ENCODE peak calls at places on chromosome 2, in six cellular contexts. F, O, W, S, R and L are unnamed samples.

GRCh38 chr2:99278793-99279291 is 22.2 kb downstream of the LYG1 start:
- DNase-seq in O (peak), R (no peak), F (no peak), S (no peak), W (no peak), L (peak)

GRCh38 chr2:95007061-95007609 is 18.4 kb upstream of the MAL start:
- DNase-seq in O (no peak), S (peak), F (no peak), R (no peak), W (no peak), L (no peak)

GRCh38 chr2:181807526-181807925 is 84.0 kb upstream of the ITPRID2 start:
- DNase-seq in S (no peak), O (no peak), W (no peak), R (no peak), F (no peak), L (no peak)

GRCh38 chr2:85383850-85384249 is 26.3 kb downstream of the CAPG start:
- DNase-seq in W (no peak), S (no peak), R (no peak), F (no peak), O (no peak), L (no peak)

GRCh38 chr2:109188485-109188868 is 59.5 kb downstream of the SH3RF3 start:
- DNase-seq in W (no peak), S (no peak), O (no peak), R (no peak), F (no peak), L (no peak)

GRCh38 chr2:118693287-118693822 is 154.1 kb downstream of the EN1 start:
- DNase-seq in W (peak), F (no peak), S (no peak), O (no peak), R (no peak), L (no peak)

GRCh38 chr2:157501026-157501425 is 57.1 kb upstream of the CYTIP start:
- DNase-seq in W (no peak), R (no peak), S (no peak), F (no peak), O (no peak), L (no peak)

GRCh38 chr2:38547791-38548190 is 54.9 kb downstream of the HNRNPLL start:
- DNase-seq in F (no peak), S (no peak), R (no peak), W (no peak), O (no peak), L (no peak)

GRCh38 chr2:240595381-240596079 is 9.0 kb downstream of the CAPN10 start:
- DNase-seq in R (peak), O (no peak), S (peak), F (peak), W (no peak), L (no peak)

GRCh38 chr2:53075760-53076159 is 691.8 kb upstream of the CHAC2 start:
- DNase-seq in F (no peak), W (no peak), R (no peak), S (no peak), O (no peak), L (no peak)

GRCh38 chr2:226410212-226410611 is 389.4 kb downstream of the IRS1 start:
- DNase-seq in F (no peak), W (no peak), S (no peak), O (no peak), R (no peak), L (no peak)

GRCh38 chr2:3789246-3789645 is 85.9 kb downstream of the DCDC2C start:
- DNase-seq in O (no peak), S (no peak), W (no peak), R (no peak), F (no peak), L (no peak)

GRCh38 chr2:69773201-69773600 is 31.3 kb downstream of the ANXA4 start:
- DNase-seq in F (no peak), S (no peak), O (peak), R (no peak), W (peak), L (peak)

GRCh38 chr2:50611261-50612020 is 420.5 kb downstream of the NRXN1 start:
- DNase-seq in F (no peak), W (no peak), R (no peak), O (no peak), S (no peak), L (no peak)

GRCh38 chr2:205017912-205018311 is 472.6 kb downstream of the PARD3B start:
- DNase-seq in F (no peak), R (no peak), W (no peak), S (no peak), O (no peak), L (no peak)
- H3K4me3 ChIP-seq in F (no peak), R (no peak), W (no peak), S (no peak), O (no peak), L (no peak)

GRCh38 chr2:5970347-5970746 is 278.2 kb downstream of the SOX11 start:
- DNase-seq in S (no peak), R (no peak), O (no peak), W (no peak), F (no peak), L (no peak)
- TF ChIP-seq CTCF in S (no peak), R (no peak), O (no peak), W (no peak), F (no peak), L (no peak)

GRCh38 chr2:149167941-149168340 is 129.4 kb downstream of the LYPD6B start:
- DNase-seq in O (no peak), W (no peak), S (no peak), F (no peak), R (no peak), L (no peak)
- H3K4me3 ChIP-seq in O (no peak), W (no peak), S (no peak), F (no peak), R (no peak), L (no peak)

GRCh38 chr2:209936106-209936663 is 66.3 kb upstream of the RPE start:
- DNase-seq in O (no peak), R (no peak), F (no peak), W (no peak), S (no peak), L (no peak)
- TF ChIP-seq CTCF in O (peak), R (no peak), F (peak), W (no peak), S (peak), L (peak)

DNA sequence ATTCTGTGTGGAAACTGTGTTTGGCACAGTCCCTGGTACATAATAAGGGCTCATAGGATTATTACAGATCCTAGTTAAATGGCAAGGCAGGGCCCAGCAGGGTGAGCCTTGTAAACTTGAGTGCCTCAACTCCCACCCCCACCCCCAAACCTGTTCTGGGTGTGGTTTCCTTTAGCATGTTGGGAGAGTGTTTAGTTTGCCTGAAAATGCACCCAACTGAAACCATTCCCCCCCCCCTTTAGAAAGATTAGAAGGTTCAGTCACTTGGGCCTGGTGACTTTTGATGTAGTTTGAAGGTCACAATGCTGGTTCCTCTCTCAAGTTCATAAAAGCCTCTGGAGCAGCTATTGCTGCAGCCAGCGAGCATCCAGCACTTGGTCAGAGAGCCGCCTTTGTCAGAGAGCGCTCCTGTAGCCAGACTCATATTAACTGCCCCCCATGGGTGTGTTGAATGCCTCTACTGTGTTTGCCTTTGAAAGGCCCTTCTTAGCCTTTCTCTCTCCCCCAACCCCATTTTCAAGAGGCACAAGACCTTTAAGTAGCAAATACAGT is 113.7 kb downstream of the SPTBN1 start:
- DNase-seq in S (no peak), F (no peak), R (no peak), W (no peak), O (no peak), L (no peak)
- H3K4me3 ChIP-seq in S (no peak), F (no peak), R (no peak), W (no peak), O (no peak), L (no peak)

DNA sequence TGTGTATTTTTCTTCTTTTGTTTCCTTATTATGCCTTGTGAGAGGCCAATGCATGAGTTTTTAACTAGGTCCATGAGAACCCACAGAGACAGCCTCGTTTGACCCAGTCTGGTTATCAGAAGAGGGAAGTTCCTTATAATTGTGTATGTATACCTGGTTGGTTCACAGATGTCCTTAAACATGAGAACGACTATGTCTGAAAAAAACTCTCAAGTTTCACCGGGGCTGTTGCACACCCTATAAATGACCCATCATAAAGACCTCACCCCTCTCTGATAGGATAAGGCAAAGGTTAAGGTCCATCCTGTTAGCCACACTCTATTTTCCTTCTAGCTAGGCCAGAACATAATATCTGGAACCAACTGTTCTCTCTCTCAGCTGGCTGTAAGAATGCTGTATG is 42.7 kb upstream of the MSH2 start:
- DNase-seq in F (no peak), S (no peak), W (no peak), R (no peak), O (no peak), L (no peak)
- TF ChIP-seq CTCF in F (no peak), S (no peak), W (no peak), R (no peak), O (no peak), L (no peak)

GRCh38 chr2:75608684-75609333 is 37.8 kb upstream of the MRPL19 start:
- DNase-seq in O (peak), F (peak), R (peak), S (peak), W (no peak), L (no peak)
- H3K4me3 ChIP-seq in O (peak), F (peak), R (peak), S (no peak), W (no peak), L (peak)